ENCODE peak calls at places on chromosomes 5 and 9, in ten cellular contexts. One of them, this sample, is unnamed.

GRCh38 chr5:151937851-151938250 is 13.2 kb upstream of the GLRA1 start:
- DNase-seq in adrenal gland: no peak
- DNase-seq in A673: no peak
- DNase-seq in astrocyte of the spinal cord: no peak
- DNase-seq in CD8-positive, alpha-beta T cell: no peak
- DNase-seq in ascending aorta: no peak
- DNase-seq in PC-9: no peak
- DNase-seq in transverse colon: no peak
- DNase-seq in GM06990: no peak
- DNase-seq in fibroblast of pulmonary artery: no peak
- DNase-seq in this sample: no peak

GRCh38 chr5:110852541-110852940 is 113.7 kb downstream of the SLC25A46 start:
- DNase-seq in A673: no peak
- DNase-seq in adrenal gland: no peak
- DNase-seq in GM06990: no peak
- DNase-seq in PC-9: no peak
- DNase-seq in transverse colon: no peak
- DNase-seq in fibroblast of pulmonary artery: no peak
- DNase-seq in astrocyte of the spinal cord: no peak
- DNase-seq in ascending aorta: no peak
- DNase-seq in CD8-positive, alpha-beta T cell: no peak
- DNase-seq in this sample: no peak

GRCh38 chr9:115845648-115846312 is 307.8 kb upstream of the PAPPA start:
- DNase-seq in ascending aorta: no peak
- DNase-seq in PC-9: peak
- DNase-seq in transverse colon: peak
- DNase-seq in adrenal gland: no peak
- DNase-seq in CD8-positive, alpha-beta T cell: no peak
- DNase-seq in astrocyte of the spinal cord: peak
- DNase-seq in fibroblast of pulmonary artery: peak
- DNase-seq in GM06990: no peak
- DNase-seq in A673: no peak
- DNase-seq in this sample: no peak

GRCh38 chr5:78757269-78758053 is 108.9 kb upstream of the LHFPL2 start:
- DNase-seq in fibroblast of pulmonary artery: peak
- DNase-seq in ascending aorta: no peak
- DNase-seq in adrenal gland: no peak
- DNase-seq in astrocyte of the spinal cord: peak
- DNase-seq in CD8-positive, alpha-beta T cell: no peak
- DNase-seq in GM06990: peak
- DNase-seq in transverse colon: no peak
- DNase-seq in PC-9: no peak
- DNase-seq in A673: peak
- DNase-seq in this sample: peak

GRCh38 chr9:4654084-4654483 is 8.0 kb upstream of the PLPP6 start:
- DNase-seq in transverse colon: no peak
- DNase-seq in astrocyte of the spinal cord: no peak
- DNase-seq in fibroblast of pulmonary artery: no peak
- DNase-seq in A673: no peak
- DNase-seq in ascending aorta: no peak
- DNase-seq in adrenal gland: no peak
- DNase-seq in PC-9: no peak
- DNase-seq in CD8-positive, alpha-beta T cell: no peak
- DNase-seq in GM06990: no peak
- DNase-seq in this sample: no peak

GRCh38 chr9:16413509-16414016 is 456.9 kb downstream of the BNC2 start:
- DNase-seq in PC-9: no peak
- DNase-seq in GM06990: no peak
- DNase-seq in transverse colon: no peak
- DNase-seq in ascending aorta: no peak
- DNase-seq in fibroblast of pulmonary artery: peak
- DNase-seq in A673: no peak
- DNase-seq in adrenal gland: no peak
- DNase-seq in astrocyte of the spinal cord: peak
- DNase-seq in CD8-positive, alpha-beta T cell: no peak
- DNase-seq in this sample: no peak

GRCh38 chr9:69582544-69583297 is 89.5 kb downstream of the APBA1 start:
- DNase-seq in CD8-positive, alpha-beta T cell: no peak
- DNase-seq in astrocyte of the spinal cord: no peak
- DNase-seq in GM06990: no peak
- DNase-seq in ascending aorta: no peak
- DNase-seq in adrenal gland: peak
- DNase-seq in transverse colon: no peak
- DNase-seq in fibroblast of pulmonary artery: no peak
- DNase-seq in PC-9: peak
- DNase-seq in A673: peak
- DNase-seq in this sample: no peak

GRCh38 chr5:99032234-99033013 is 103.6 kb upstream of the CHD1 start:
- DNase-seq in CD8-positive, alpha-beta T cell: no peak
- DNase-seq in astrocyte of the spinal cord: peak
- DNase-seq in PC-9: peak
- DNase-seq in ascending aorta: peak
- DNase-seq in A673: peak
- DNase-seq in GM06990: no peak
- DNase-seq in fibroblast of pulmonary artery: peak
- DNase-seq in adrenal gland: peak
- DNase-seq in transverse colon: peak
- DNase-seq in this sample: peak

GRCh38 chr5:20678386-20678785 is 690.4 kb upstream of the CDH18 start:
- DNase-seq in fibroblast of pulmonary artery: no peak
- DNase-seq in PC-9: no peak
- DNase-seq in GM06990: no peak
- DNase-seq in ascending aorta: no peak
- DNase-seq in adrenal gland: no peak
- DNase-seq in CD8-positive, alpha-beta T cell: no peak
- DNase-seq in transverse colon: no peak
- DNase-seq in A673: no peak
- DNase-seq in astrocyte of the spinal cord: peak
- DNase-seq in this sample: no peak

GRCh38 chr5:175822225-175822624 is 49.2 kb upstream of the CPLX2 start:
- DNase-seq in adrenal gland: no peak
- DNase-seq in astrocyte of the spinal cord: no peak
- DNase-seq in CD8-positive, alpha-beta T cell: no peak
- DNase-seq in GM06990: no peak
- DNase-seq in fibroblast of pulmonary artery: no peak
- DNase-seq in A673: no peak
- DNase-seq in PC-9: no peak
- DNase-seq in ascending aorta: no peak
- DNase-seq in transverse colon: no peak
- DNase-seq in this sample: no peak

GRCh38 chr9:116336133-116336862 is 182.7 kb downstream of the PAPPA start:
- DNase-seq in adrenal gland: no peak
- DNase-seq in astrocyte of the spinal cord: no peak
- DNase-seq in fibroblast of pulmonary artery: peak
- DNase-seq in CD8-positive, alpha-beta T cell: no peak
- DNase-seq in GM06990: no peak
- DNase-seq in ascending aorta: no peak
- DNase-seq in transverse colon: no peak
- DNase-seq in PC-9: no peak
- DNase-seq in A673: no peak
- DNase-seq in this sample: no peak

GRCh38 chr5:126251024-126251423 is 172.2 kb upstream of the GRAMD2B start:
- DNase-seq in adrenal gland: no peak
- DNase-seq in CD8-positive, alpha-beta T cell: no peak
- DNase-seq in astrocyte of the spinal cord: no peak
- DNase-seq in PC-9: no peak
- DNase-seq in ascending aorta: no peak
- DNase-seq in fibroblast of pulmonary artery: no peak
- DNase-seq in GM06990: no peak
- DNase-seq in transverse colon: no peak
- DNase-seq in A673: no peak
- DNase-seq in this sample: no peak

GRCh38 chr9:138122201-138122600 is 244.6 kb downstream of the CACNA1B start:
- DNase-seq in transverse colon: no peak
- DNase-seq in adrenal gland: no peak
- DNase-seq in PC-9: no peak
- DNase-seq in astrocyte of the spinal cord: no peak
- DNase-seq in fibroblast of pulmonary artery: no peak
- DNase-seq in GM06990: no peak
- DNase-seq in ascending aorta: no peak
- DNase-seq in A673: no peak
- DNase-seq in CD8-positive, alpha-beta T cell: no peak
- DNase-seq in this sample: no peak

GRCh38 chr5:65101706-65102105 is 333.0 kb downstream of the CWC27 start:
- DNase-seq in ascending aorta: no peak
- DNase-seq in fibroblast of pulmonary artery: peak
- DNase-seq in transverse colon: no peak
- DNase-seq in GM06990: no peak
- DNase-seq in adrenal gland: no peak
- DNase-seq in astrocyte of the spinal cord: no peak
- DNase-seq in PC-9: no peak
- DNase-seq in CD8-positive, alpha-beta T cell: no peak
- DNase-seq in A673: no peak
- DNase-seq in this sample: no peak

GRCh38 chr9:128657344-128657704 is 677 bp upstream of the DYNC2I2 start:
- DNase-seq in fibroblast of pulmonary artery: no peak
- DNase-seq in CD8-positive, alpha-beta T cell: no peak
- DNase-seq in astrocyte of the spinal cord: no peak
- DNase-seq in A673: no peak
- DNase-seq in PC-9: no peak
- DNase-seq in transverse colon: no peak
- DNase-seq in GM06990: no peak
- DNase-seq in ascending aorta: no peak
- DNase-seq in adrenal gland: no peak
- DNase-seq in this sample: no peak
- H3K4me3 ChIP-seq in fibroblast of pulmonary artery: no peak
- H3K4me3 ChIP-seq in CD8-positive, alpha-beta T cell: peak
- H3K4me3 ChIP-seq in astrocyte of the spinal cord: no peak
- H3K4me3 ChIP-seq in A673: peak
- H3K4me3 ChIP-seq in PC-9: peak
- H3K4me3 ChIP-seq in transverse colon: no peak
- H3K4me3 ChIP-seq in GM06990: no peak
- H3K4me3 ChIP-seq in ascending aorta: peak
- H3K4me3 ChIP-seq in adrenal gland: no peak
- H3K4me3 ChIP-seq in this sample: peak

DNA sequence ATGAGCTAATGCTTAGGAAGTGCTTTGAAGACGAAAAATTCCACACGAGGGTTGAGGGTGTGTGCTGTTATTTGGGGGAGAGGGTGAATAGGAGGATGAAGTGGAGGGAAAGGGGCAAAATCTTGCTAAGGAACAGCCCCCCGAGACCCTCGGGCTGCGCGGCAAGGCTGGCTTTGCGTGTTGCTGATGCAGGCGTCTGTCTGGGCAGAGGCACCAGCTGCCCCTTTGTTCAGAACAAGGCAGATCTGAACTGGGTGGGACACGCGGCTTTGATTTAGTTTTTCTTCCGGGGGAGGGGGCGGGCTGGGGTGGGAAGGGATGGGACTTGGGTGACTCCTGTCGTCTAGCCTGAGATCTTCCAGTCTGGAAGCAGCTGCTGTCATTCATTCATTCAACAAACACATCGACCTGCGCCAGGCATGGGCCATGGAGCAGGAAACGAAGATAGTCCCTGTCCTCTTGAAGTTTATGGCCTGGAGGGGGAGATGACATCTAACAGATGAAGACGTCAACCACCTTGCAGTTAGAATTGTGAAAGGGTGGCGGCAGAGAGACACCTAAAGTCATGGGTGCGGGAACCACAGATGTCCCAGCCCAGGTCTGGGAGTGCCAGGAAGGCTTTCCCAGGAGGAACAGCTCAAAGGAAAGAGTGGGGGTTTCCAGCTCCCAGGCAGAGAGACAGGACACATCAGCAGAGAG is 20.8 kb upstream of the IER5L start:
- DNase-seq in A673: no peak
- DNase-seq in fibroblast of pulmonary artery: no peak
- DNase-seq in ascending aorta: no peak
- DNase-seq in astrocyte of the spinal cord: no peak
- DNase-seq in transverse colon: no peak
- DNase-seq in PC-9: no peak
- DNase-seq in GM06990: no peak
- DNase-seq in adrenal gland: no peak
- DNase-seq in CD8-positive, alpha-beta T cell: no peak
- DNase-seq in this sample: no peak
- TF ChIP-seq CTCF in A673: no peak
- TF ChIP-seq CTCF in fibroblast of pulmonary artery: no peak
- TF ChIP-seq CTCF in ascending aorta: no peak
- TF ChIP-seq CTCF in astrocyte of the spinal cord: no peak
- TF ChIP-seq CTCF in transverse colon: no peak
- TF ChIP-seq CTCF in PC-9: no peak
- TF ChIP-seq CTCF in GM06990: no peak
- TF ChIP-seq CTCF in adrenal gland: no peak
- TF ChIP-seq CTCF in CD8-positive, alpha-beta T cell: no peak
- TF ChIP-seq CTCF in this sample: no peak

GRCh38 chr5:163916856-163917255 is 411.4 kb downstream of the MAT2B start:
- DNase-seq in PC-9: no peak
- DNase-seq in A673: no peak
- DNase-seq in CD8-positive, alpha-beta T cell: no peak
- DNase-seq in fibroblast of pulmonary artery: peak
- DNase-seq in adrenal gland: no peak
- DNase-seq in transverse colon: no peak
- DNase-seq in GM06990: no peak
- DNase-seq in astrocyte of the spinal cord: no peak
- DNase-seq in ascending aorta: no peak
- DNase-seq in this sample: no peak

GRCh38 chr5:163916376-163916775 is 411.0 kb downstream of the MAT2B start:
- DNase-seq in astrocyte of the spinal cord: peak
- DNase-seq in PC-9: no peak
- DNase-seq in GM06990: peak
- DNase-seq in transverse colon: peak
- DNase-seq in A673: no peak
- DNase-seq in fibroblast of pulmonary artery: peak
- DNase-seq in adrenal gland: no peak
- DNase-seq in CD8-positive, alpha-beta T cell: no peak
- DNase-seq in ascending aorta: no peak
- DNase-seq in this sample: peak

GRCh38 chr5:163913548-163913947 is 408.1 kb downstream of the MAT2B start:
- DNase-seq in transverse colon: no peak
- DNase-seq in ascending aorta: no peak
- DNase-seq in GM06990: no peak
- DNase-seq in adrenal gland: no peak
- DNase-seq in fibroblast of pulmonary artery: peak
- DNase-seq in CD8-positive, alpha-beta T cell: no peak
- DNase-seq in A673: no peak
- DNase-seq in PC-9: no peak
- DNase-seq in astrocyte of the spinal cord: no peak
- DNase-seq in this sample: peak

GRCh38 chr5:163915481-163915961 is 410.1 kb downstream of the MAT2B start:
- DNase-seq in adrenal gland: no peak
- DNase-seq in PC-9: no peak
- DNase-seq in ascending aorta: no peak
- DNase-seq in GM06990: peak
- DNase-seq in transverse colon: peak
- DNase-seq in A673: no peak
- DNase-seq in astrocyte of the spinal cord: peak
- DNase-seq in CD8-positive, alpha-beta T cell: no peak
- DNase-seq in fibroblast of pulmonary artery: peak
- DNase-seq in this sample: peak

GRCh38 chr5:163914911-163915310 is 409.5 kb downstream of the MAT2B start:
- DNase-seq in ascending aorta: no peak
- DNase-seq in fibroblast of pulmonary artery: no peak
- DNase-seq in CD8-positive, alpha-beta T cell: no peak
- DNase-seq in transverse colon: peak
- DNase-seq in astrocyte of the spinal cord: no peak
- DNase-seq in adrenal gland: no peak
- DNase-seq in PC-9: no peak
- DNase-seq in GM06990: peak
- DNase-seq in A673: no peak
- DNase-seq in this sample: peak
- H3K4me3 ChIP-seq in ascending aorta: no peak
- H3K4me3 ChIP-seq in fibroblast of pulmonary artery: no peak
- H3K4me3 ChIP-seq in CD8-positive, alpha-beta T cell: no peak
- H3K4me3 ChIP-seq in transverse colon: no peak
- H3K4me3 ChIP-seq in astrocyte of the spinal cord: no peak
- H3K4me3 ChIP-seq in adrenal gland: no peak
- H3K4me3 ChIP-seq in PC-9: no peak
- H3K4me3 ChIP-seq in GM06990: no peak
- H3K4me3 ChIP-seq in A673: no peak
- H3K4me3 ChIP-seq in this sample: peak

GRCh38 chr9:122498883-122499288 is 11.7 kb upstream of the OR1J2 start:
- DNase-seq in adrenal gland: no peak
- DNase-seq in fibroblast of pulmonary artery: peak
- DNase-seq in A673: peak
- DNase-seq in PC-9: peak
- DNase-seq in CD8-positive, alpha-beta T cell: no peak
- DNase-seq in transverse colon: no peak
- DNase-seq in ascending aorta: no peak
- DNase-seq in GM06990: peak
- DNase-seq in astrocyte of the spinal cord: peak
- DNase-seq in this sample: peak
- TF ChIP-seq CTCF in adrenal gland: peak
- TF ChIP-seq CTCF in fibroblast of pulmonary artery: peak
- TF ChIP-seq CTCF in A673: peak
- TF ChIP-seq CTCF in PC-9: peak
- TF ChIP-seq CTCF in CD8-positive, alpha-beta T cell: peak
- TF ChIP-seq CTCF in transverse colon: peak
- TF ChIP-seq CTCF in ascending aorta: no peak
- TF ChIP-seq CTCF in GM06990: peak
- TF ChIP-seq CTCF in astrocyte of the spinal cord: peak
- TF ChIP-seq CTCF in this sample: peak